ENCODE peak calls at places on chromosomes 6 and 20, in eight cellular contexts. C is adrenal gland, B is HCT116, P is prostate gland, M is A549, I is heart left ventricle, Q is suprapubic skin, X is tibial nerve. Z is an unnamed sample.

GRCh38 chr6:38215225-38215624 is 395.7 kb downstream of the ZFAND3 start:
- DNase-seq in X (no peak), M (no peak), B (no peak), Q (no peak), I (no peak), C (no peak), P (no peak), Z (no peak)

GRCh38 chr20:62305149-62305764 is 2.5 kb downstream of the ADRM1 start:
- DNase-seq in P (no peak), X (no peak), Q (no peak), B (no peak), I (no peak), C (peak; percentile 60), M (peak; percentile 74), Z (no peak)

GRCh38 chr6:161033667-161034066 is 42.1 kb downstream of the MAP3K4 start:
- DNase-seq in M (no peak), C (no peak), I (no peak), P (no peak), Q (no peak), B (no peak), X (no peak), Z (no peak)

GRCh38 chr20:46954490-46955038 is 59.9 kb downstream of the EYA2 start:
- DNase-seq in C (no peak), M (peak; percentile 94), X (no peak), B (no peak), Q (no peak), P (no peak), I (no peak), Z (peak; percentile 47)

GRCh38 chr20:39294137-39294725 is 332.1 kb downstream of the DHX35 start:
- DNase-seq in M (no peak), C (no peak), Q (no peak), P (no peak), X (no peak), I (no peak), B (no peak), Z (no peak)

GRCh38 chr6:103367212-103367611 is 1492.5 kb downstream of the HACE1 start:
- DNase-seq in B (no peak), C (no peak), M (no peak), I (no peak), P (no peak), Q (no peak), X (no peak), Z (no peak)

GRCh38 chr6:147974376-147974775 is 368.3 kb upstream of the SASH1 start:
- DNase-seq in Q (no peak), P (no peak), M (peak; percentile 9), B (no peak), I (no peak), X (no peak), C (no peak), Z (no peak)

GRCh38 chr6:136290406-136291010 is 862 bp upstream of the BCLAF1 start:
- DNase-seq in I (peak; percentile 88), B (peak; percentile 51), X (peak; percentile 30), C (peak; percentile 85), P (peak; percentile 68), M (peak; percentile 72), Q (peak; percentile 91), Z (peak; percentile 21)

GRCh38 chr6:22605736-22606135 is 36.4 kb downstream of the HDGFL1 start:
- DNase-seq in P (no peak), C (no peak), Q (no peak), M (no peak), B (no peak), I (no peak), X (no peak), Z (no peak)

GRCh38 chr6:144161970-144162369 is 11.7 kb downstream of the STX11 start:
- DNase-seq in Q (no peak), X (no peak), P (no peak), C (no peak), B (no peak), M (no peak), I (no peak), Z (no peak)

GRCh38 chr6:170188571-170189001 is 102.3 kb downstream of the DLL1 start:
- DNase-seq in M (no peak), B (no peak), I (no peak), P (peak; percentile 6), X (no peak), C (no peak), Q (no peak), Z (no peak)

GRCh38 chr6:46042355-46042999 is 26.8 kb upstream of the CLIC5 start:
- DNase-seq in X (no peak), I (no peak), C (no peak), Q (no peak), M (peak; percentile 8), B (peak; percentile 58), P (no peak), Z (peak; percentile 42)

GRCh38 chr6:37794825-37795224 is 24.7 kb upstream of the ZFAND3 start:
- DNase-seq in I (no peak), B (no peak), Q (no peak), M (no peak), X (no peak), P (no peak), C (no peak), Z (no peak)

GRCh38 chr20:14925286-14925685 is 587.9 kb upstream of the FLRT3 start:
- DNase-seq in C (no peak), I (no peak), P (no peak), B (no peak), M (no peak), Q (no peak), X (no peak), Z (no peak)

GRCh38 chr20:14343658-14344057 is 6.2 kb upstream of the FLRT3 start:
- DNase-seq in P (no peak), I (no peak), B (no peak), C (no peak), X (no peak), Q (no peak), M (no peak), Z (no peak)

GRCh38 chr20:24741673-24742072 is 207.4 kb upstream of the CST7 start:
- DNase-seq in I (no peak), P (no peak), C (no peak), X (no peak), Q (no peak), M (no peak), B (no peak), Z (no peak)

DNA sequence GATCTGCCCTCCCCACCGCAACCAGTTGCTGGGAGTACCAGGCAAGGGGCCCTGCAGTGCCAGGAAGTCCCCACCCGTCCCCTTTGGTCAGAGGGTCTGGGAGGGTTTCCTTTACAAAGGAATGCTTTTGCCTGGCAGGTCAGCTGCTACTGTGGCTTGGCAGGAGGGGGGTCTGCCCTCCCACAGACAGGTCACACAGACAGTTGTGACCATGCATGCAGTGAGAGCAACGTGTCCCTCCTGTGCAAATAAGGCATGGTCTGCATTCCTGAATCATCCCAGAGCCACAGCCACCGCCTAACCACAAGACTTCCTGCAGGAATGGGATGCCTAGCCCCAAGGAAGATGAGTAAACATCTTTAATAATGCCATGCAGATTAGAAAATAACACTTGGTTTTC is 439 bp upstream of the F13A1 start:
- DNase-seq in X (no peak), B (no peak), C (no peak), I (no peak), Q (no peak), P (no peak), M (no peak), Z (no peak)
- TF ChIP-seq POLR2A in X (no peak), B (no peak), C (no peak), I (no peak), Q (no peak), P (no peak), M (no peak), Z (no peak)

GRCh38 chr6:395432-396125 is 4.0 kb downstream of the IRF4 start:
- DNase-seq in C (no peak), X (no peak), Q (no peak), B (no peak), I (no peak), P (no peak), M (no peak), Z (no peak)

GRCh38 chr6:393391-394221 is 2.1 kb downstream of the IRF4 start:
- DNase-seq in Q (no peak), C (no peak), P (no peak), I (no peak), B (no peak), X (no peak), M (no peak), Z (no peak)

GRCh38 chr6:396126-396520 is 4.6 kb downstream of the IRF4 start:
- DNase-seq in C (no peak), Q (no peak), P (no peak), I (no peak), X (no peak), M (no peak), B (no peak), Z (no peak)

GRCh38 chr6:392441-393390 is 1.2 kb downstream of the IRF4 start:
- DNase-seq in M (no peak), Q (no peak), X (no peak), B (no peak), C (no peak), P (no peak), I (no peak), Z (no peak)

DNA sequence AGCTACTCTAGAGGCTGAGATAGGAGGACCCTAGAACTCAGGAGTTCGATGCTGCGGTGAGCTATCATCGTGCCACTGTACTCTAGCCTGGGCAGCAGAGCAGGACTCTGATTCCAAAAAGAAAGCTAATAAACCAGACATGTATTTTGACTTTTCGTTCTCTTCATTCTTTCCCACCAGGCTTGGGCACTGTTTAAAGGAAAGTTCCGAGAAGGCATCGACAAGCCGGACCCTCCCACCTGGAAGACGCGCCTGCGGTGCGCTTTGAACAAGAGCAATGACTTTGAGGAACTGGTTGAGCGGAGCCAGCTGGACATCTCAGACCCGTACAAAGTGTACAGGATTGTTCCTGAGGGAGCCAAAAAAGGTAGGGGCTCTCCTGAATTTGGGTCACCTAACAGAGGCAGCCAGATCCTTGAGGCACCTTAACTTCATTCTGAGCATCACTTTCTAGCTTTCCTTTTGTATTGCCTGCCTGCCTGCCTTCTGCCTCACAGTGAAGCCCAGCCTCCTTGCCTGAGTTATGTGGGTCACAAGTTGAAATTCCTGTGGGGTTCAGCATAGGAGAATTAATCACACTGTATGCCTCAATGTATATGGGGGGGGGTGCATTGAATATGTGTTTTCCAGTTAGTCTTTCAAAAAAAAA is 3.2 kb downstream of the IRF4 start:
- DNase-seq in Q (no peak), C (no peak), X (no peak), I (no peak), P (no peak), M (no peak), B (no peak), Z (no peak)
- TF ChIP-seq POLR2A in Q (no peak), C (no peak), X (no peak), I (no peak), P (no peak), M (no peak), B (no peak), Z (no peak)

DNA sequence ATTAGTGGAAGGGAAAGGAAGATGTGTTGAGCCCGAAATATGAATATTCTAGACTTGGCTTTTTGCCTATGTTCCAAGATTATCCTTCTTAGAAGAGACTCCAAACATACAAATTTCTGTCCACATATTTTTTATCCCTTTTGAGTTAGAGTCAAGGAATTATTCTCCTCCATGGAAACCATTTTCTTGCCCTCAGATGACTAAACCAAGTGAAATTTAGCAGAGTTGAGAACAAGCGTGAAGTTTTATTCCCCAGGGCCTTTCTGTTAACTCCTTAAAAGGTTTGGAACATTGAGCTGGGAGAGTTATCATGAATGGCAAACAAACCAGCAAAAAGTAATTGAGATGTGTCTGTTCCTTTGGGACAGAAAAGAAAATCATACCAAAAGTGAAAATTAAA is 286.1 kb upstream of the PLCB4 start:
- DNase-seq in Q (no peak), X (no peak), M (no peak), I (no peak), C (no peak), B (no peak), P (no peak), Z (no peak)
- TF ChIP-seq POLR2A in Q (no peak), X (no peak), M (no peak), I (no peak), C (no peak), B (no peak), P (no peak), Z (no peak)

GRCh38 chr20:35739294-35740163 is 2.5 kb downstream of the RBM39 start:
- DNase-seq in C (no peak), I (no peak), X (no peak), Q (no peak), P (no peak), B (no peak), M (peak; percentile 41), Z (no peak)
- TF ChIP-seq POLR2A in C (no peak), I (no peak), X (no peak), Q (no peak), P (no peak), B (no peak), M (no peak), Z (no peak)

Z was measured in H54.